ENCODE peak calls at places on chromosomes 6 and 20, in eight cellular contexts. V, G, T, L, X, F, A and Z are unnamed samples.

GRCh38 chr6:80643881-80644280 is 537.4 kb downstream of the BCKDHB start:
- DNase-seq in V (no peak), G (no peak), T (no peak), L (no peak), X (no peak), F (no peak), A (no peak), Z (no peak)

GRCh38 chr20:31260326-31260932 is 3.0 kb downstream of the DEFB115 start:
- DNase-seq in V (no peak), G (peak), T (no peak), L (no peak), X (no peak), F (no peak), A (no peak), Z (no peak)

GRCh38 chr6:63824722-63825121 is 189.1 kb downstream of the PHF3 start:
- DNase-seq in V (no peak), G (no peak), T (no peak), L (no peak), X (no peak), F (no peak), A (no peak), Z (no peak)

GRCh38 chr6:38806271-38806670 is 91.2 kb downstream of the DNAH8 start:
- DNase-seq in V (no peak), G (no peak), T (no peak), L (no peak), X (no peak), F (no peak), A (no peak), Z (no peak)

GRCh38 chr6:79985128-79985527 is 19.3 kb upstream of the TTK start:
- DNase-seq in V (no peak), G (no peak), T (no peak), L (no peak), X (no peak), F (no peak), A (no peak), Z (no peak)

GRCh38 chr20:63848003-63848911 is 13.0 kb upstream of the ABHD16B start:
- DNase-seq in V (no peak), G (no peak), T (no peak), L (no peak), X (no peak), F (no peak), A (no peak), Z (no peak)

GRCh38 chr20:24991897-24992419 is 593 bp downstream of the APMAP start:
- DNase-seq in V (peak), G (no peak), T (peak), L (no peak), X (peak), F (peak), A (peak), Z (no peak)

GRCh38 chr6:7730003-7730402 is 4.1 kb downstream of the BMP6 start:
- DNase-seq in V (no peak), G (no peak), T (no peak), L (no peak), X (no peak), F (no peak), A (no peak), Z (no peak)

GRCh38 chr6:149107973-149108372 is 209.5 kb upstream of the TAB2 start:
- DNase-seq in V (no peak), G (no peak), T (no peak), L (no peak), X (no peak), F (no peak), A (no peak), Z (no peak)

GRCh38 chr20:50727792-50728485 is 3.4 kb upstream of the PARD6B start:
- DNase-seq in V (no peak), G (no peak), T (peak), L (no peak), X (no peak), F (no peak), A (no peak), Z (no peak)

GRCh38 chr20:19024296-19025035 is 188.0 kb upstream of the SLC24A3 start:
- DNase-seq in V (no peak), G (no peak), T (no peak), L (no peak), X (no peak), F (no peak), A (no peak), Z (no peak)

GRCh38 chr6:111845441-111845871 is 27.8 kb downstream of the FYN start:
- DNase-seq in V (no peak), G (no peak), T (no peak), L (no peak), X (no peak), F (no peak), A (no peak), Z (no peak)

GRCh38 chr6:105431226-105431625 is 28.3 kb upstream of the PREP start:
- DNase-seq in V (peak), G (no peak), T (no peak), L (no peak), X (no peak), F (peak), A (peak), Z (no peak)

GRCh38 chr20:14633507-14633906 is 296.1 kb upstream of the FLRT3 start:
- DNase-seq in V (peak), G (no peak), T (no peak), L (no peak), X (no peak), F (no peak), A (no peak), Z (no peak)

GRCh38 chr20:52799130-52799529 is 173.0 kb upstream of the TSHZ2 start:
- DNase-seq in V (no peak), G (no peak), T (no peak), L (no peak), X (no peak), F (no peak), A (no peak), Z (no peak)

GRCh38 chr6:142416179-142416578 is 114.4 kb downstream of the ADGRG6 start:
- DNase-seq in V (peak), G (no peak), T (no peak), L (no peak), X (no peak), F (no peak), A (peak), Z (no peak)

GRCh38 chr6:110748458-110748857 is 66.8 kb downstream of the CDK19 start:
- DNase-seq in V (no peak), G (no peak), T (no peak), L (no peak), X (no peak), F (no peak), A (no peak), Z (no peak)

GRCh38 chr6:142846883-142847287 is 98.1 kb downstream of the HIVEP2 start:
- DNase-seq in V (peak), G (peak), T (no peak), L (no peak), X (no peak), F (no peak), A (peak), Z (no peak)

GRCh38 chr6:157358287-157358686 is 22.7 kb upstream of the ZDHHC14 start:
- DNase-seq in V (no peak), G (no peak), T (no peak), L (no peak), X (no peak), F (no peak), A (no peak), Z (no peak)

GRCh38 chr20:57180385-57180784 is 86.1 kb downstream of the BMP7 start:
- DNase-seq in V (no peak), G (no peak), T (no peak), L (no peak), X (no peak), F (no peak), A (no peak), Z (no peak)

GRCh38 chr6:78999737-79000136 is 78.3 kb downstream of the PHIP start:
- DNase-seq in V (no peak), G (no peak), T (no peak), L (no peak), X (no peak), F (no peak), A (no peak), Z (no peak)

GRCh38 chr20:4601630-4602296 is 119.9 kb upstream of the PRND start:
- DNase-seq in V (peak), G (no peak), T (no peak), L (peak), X (no peak), F (no peak), A (no peak), Z (no peak)

GRCh38 chr6:134866563-134866962 is 83.3 kb downstream of the ALDH8A1 start:
- DNase-seq in V (no peak), G (no peak), T (no peak), L (no peak), X (no peak), F (no peak), A (no peak), Z (no peak)
- TF ChIP-seq CTCF in V (no peak), G (no peak), T (no peak), L (no peak), X (no peak), F (no peak), A (no peak), Z (no peak)

DNA sequence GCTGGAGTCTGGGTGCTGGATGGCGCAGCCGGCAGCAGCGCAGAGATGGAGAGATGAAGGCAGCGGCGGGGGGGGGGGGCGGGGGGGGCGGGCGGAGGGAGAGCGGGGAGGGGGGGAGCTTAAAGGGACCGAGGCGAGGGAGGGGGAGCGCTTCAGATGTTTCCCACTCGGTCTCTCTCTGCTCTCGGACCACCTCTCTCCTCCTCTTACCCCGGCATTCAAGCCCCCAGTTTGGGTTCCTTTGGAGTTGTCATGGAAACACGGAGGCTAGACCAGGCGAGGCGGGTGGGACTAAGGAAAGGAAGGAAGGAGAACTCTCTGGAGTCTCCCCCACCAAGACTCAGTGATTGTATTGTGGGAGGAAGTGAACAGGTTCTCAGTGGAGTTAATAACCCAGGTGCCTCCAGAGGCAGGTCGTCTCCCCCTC is at the start of gene PRRT1:
- DNase-seq in V (no peak), G (no peak), T (no peak), L (no peak), X (no peak), F (no peak), A (no peak), Z (no peak)
- H3K4me3 ChIP-seq in V (peak), G (peak), T (peak), L (peak), X (peak), F (peak), A (peak), Z (peak)

GRCh38 chr6:41896280-41896679 is 1.1 kb upstream of the USP49 start:
- DNase-seq in V (no peak), G (no peak), T (no peak), L (no peak), X (no peak), F (no peak), A (no peak), Z (no peak)

GRCh38 chr6:41901882-41902519 is 6.8 kb upstream of the USP49 start:
- DNase-seq in V (no peak), G (no peak), T (peak), L (no peak), X (no peak), F (no peak), A (no peak), Z (peak)
- TF ChIP-seq CTCF in V (no peak), G (peak), T (no peak), L (no peak), X (peak), F (peak), A (peak), Z (peak)

GRCh38 chr20:49568491-49569151 is 684 bp upstream of the PTGIS start:
- DNase-seq in V (peak), G (no peak), T (no peak), L (no peak), X (no peak), F (no peak), A (no peak), Z (no peak)
- H3K4me3 ChIP-seq in V (no peak), G (no peak), T (peak), L (peak), X (peak), F (peak), A (no peak), Z (no peak)

DNA sequence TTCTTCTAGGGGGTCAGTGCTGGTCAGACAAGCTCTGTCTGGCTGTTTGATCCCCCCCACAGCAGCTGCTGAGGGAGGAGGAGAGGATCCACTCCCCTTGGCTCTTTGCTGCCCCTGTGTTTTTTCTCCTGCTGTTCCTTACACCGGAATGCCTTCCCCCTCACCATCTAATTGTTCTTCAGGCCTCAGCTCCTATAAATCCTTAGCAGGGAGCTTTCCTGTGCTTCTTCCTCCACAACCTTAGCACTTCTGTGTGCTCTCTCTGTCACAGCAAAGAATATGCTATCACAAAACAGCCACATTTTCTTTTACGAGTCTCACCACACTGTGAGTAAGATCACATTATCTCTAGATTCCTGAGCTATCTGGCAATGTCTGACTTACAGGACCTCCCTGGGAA is 196.6 kb downstream of the OTOR start:
- DNase-seq in V (peak), G (no peak), T (no peak), L (no peak), X (no peak), F (no peak), A (no peak), Z (no peak)
- TF ChIP-seq CTCF in V (no peak), G (no peak), T (no peak), L (no peak), X (no peak), F (no peak), A (no peak), Z (no peak)